ENCODE peak calls at places on chromosomes 13 and 19, in eight cellular contexts. P, F, Z, J, B, E, H and A are unnamed samples.

GRCh38 chr19:37218592-37218935 is 550 bp downstream of the ZNF383 start:
- DNase-seq in P (no peak), J (no peak), Z (no peak), E (no peak), B (peak; percentile 35), F (no peak), H (no peak), A (no peak)

GRCh38 chr19:24159707-24160106 is 72.7 kb downstream of the ZNF254 start:
- DNase-seq in F (peak; percentile 55), J (peak; percentile 4), E (no peak), B (no peak), H (peak; percentile 49), Z (no peak), P (peak; percentile 43), A (no peak)

GRCh38 chr19:8515317-8515716 is 1.4 kb upstream of the ZNF414 start:
- DNase-seq in Z (peak; percentile 61), F (no peak), P (no peak), H (no peak), J (no peak), E (peak; percentile 59), B (no peak), A (no peak)

GRCh38 chr13:98155475-98156111 is 12.7 kb downstream of the FARP1 start:
- DNase-seq in J (peak; percentile 77), H (peak; percentile 45), Z (no peak), P (peak; percentile 30), E (no peak), B (peak; percentile 61), F (peak; percentile 40), A (no peak)

GRCh38 chr19:2039082-2039958 is 11.7 kb downstream of the MKNK2 start:
- DNase-seq in B (no peak), P (no peak), F (no peak), J (no peak), E (no peak), H (no peak), Z (no peak), A (no peak)

GRCh38 chr19:791605-792360 is 5.5 kb upstream of the PTBP1 start:
- DNase-seq in E (no peak), P (no peak), H (no peak), F (no peak), B (no peak), J (peak; percentile 62), Z (no peak), A (no peak)

GRCh38 chr19:43545276-43545675 is 12.3 kb downstream of the ZNF575 start:
- DNase-seq in J (no peak), Z (no peak), H (no peak), P (no peak), F (no peak), E (no peak), B (no peak), A (no peak)

GRCh38 chr19:47093254-47093653 is 20.3 kb downstream of the ZC3H4 start:
- DNase-seq in B (no peak), J (no peak), E (no peak), P (no peak), F (no peak), Z (no peak), H (no peak), A (no peak)

GRCh38 chr19:50889638-50890037 is 16.4 kb downstream of the KLK2 start:
- DNase-seq in B (no peak), F (no peak), H (peak; percentile 88), J (no peak), E (no peak), P (no peak), Z (no peak), A (no peak)

GRCh38 chr13:80168089-80168850 is 172.7 kb downstream of the SPRY2 start:
- DNase-seq in P (peak; percentile 36), J (peak; percentile 30), Z (no peak), F (peak; percentile 33), H (no peak), E (no peak), B (peak; percentile 13), A (no peak)

GRCh38 chr19:3268326-3268725 is 43.9 kb downstream of the CELF5 start:
- DNase-seq in Z (no peak), J (no peak), P (no peak), E (no peak), F (no peak), B (no peak), H (no peak), A (no peak)

GRCh38 chr13:99314640-99315176 is 7.5 kb upstream of the GPR183 start:
- DNase-seq in J (peak; percentile 36), B (no peak), E (peak; percentile 42), H (no peak), F (no peak), P (no peak), Z (peak; percentile 70), A (no peak)
- H3K4me3 ChIP-seq in J (no peak overlapping the region), B (no peak overlapping the region), E (peak overlapping the region; percentile 6), H (no peak overlapping the region), F (no peak overlapping the region), P (no peak overlapping the region), Z (peak overlapping the region; percentile 47), A (no peak overlapping the region)

DNA sequence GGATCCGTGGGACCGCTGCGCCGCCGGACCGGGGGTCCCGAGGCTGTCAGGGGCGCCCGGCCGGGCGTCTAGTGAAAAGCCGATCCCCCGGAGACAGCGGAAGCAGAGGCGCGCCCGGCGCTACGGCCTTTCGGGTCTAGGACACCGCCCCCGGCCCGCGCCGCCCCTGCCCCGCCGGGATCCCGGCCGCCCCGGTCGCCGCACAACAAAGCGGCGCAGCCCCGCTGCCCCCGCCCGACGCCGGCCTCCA is 634 bp downstream of the LATS2 start:
- DNase-seq in F (no peak), E (no peak), J (no peak), B (no peak), H (no peak), P (no peak), Z (no peak), A (no peak)
- H3K4me3 ChIP-seq in F (peak overlapping the region; percentile 66), E (peak overlapping the region; percentile 62), J (peak overlapping the region; percentile 91), B (peak overlapping the region; percentile 82), H (peak overlapping the region; percentile 96), P (peak overlapping the region; percentile 94), Z (no peak overlapping the region), A (peak overlapping the region; percentile 87)

DNA sequence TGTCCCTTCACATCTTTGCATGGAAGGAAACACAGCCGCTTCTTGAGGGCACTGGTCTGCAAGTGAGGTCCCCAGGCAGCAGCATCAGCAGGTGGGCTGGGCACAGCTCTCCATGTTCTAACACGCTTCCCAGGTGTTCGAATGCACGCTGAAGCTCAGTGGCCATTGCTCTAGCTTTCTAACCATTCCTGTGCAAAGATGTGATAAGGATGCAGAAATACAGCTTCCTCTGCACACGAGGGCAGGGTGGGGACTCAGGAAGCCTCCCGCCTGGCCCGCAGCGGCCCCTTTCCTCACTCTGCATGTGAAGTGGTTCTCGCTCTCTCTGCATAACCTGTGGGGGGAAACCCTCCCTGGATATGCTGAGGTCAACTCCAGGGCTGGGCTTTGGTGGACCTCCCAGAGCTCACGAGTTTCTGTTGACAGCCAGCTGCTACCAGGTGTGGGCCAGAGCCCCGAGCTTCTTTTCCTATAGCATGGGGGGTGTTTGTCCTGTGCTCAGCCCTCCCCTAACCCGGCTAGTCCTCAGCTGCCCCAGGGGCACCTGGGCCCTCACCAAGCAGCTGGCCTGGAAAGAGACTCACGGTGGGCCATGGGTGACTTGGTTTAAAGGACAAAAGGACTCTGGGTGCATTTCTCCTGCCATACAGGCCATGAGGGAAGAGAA is 168.2 kb downstream of the TEX29 start:
- DNase-seq in P (no peak), Z (no peak), F (no peak), J (no peak), B (no peak), E (no peak), H (no peak), A (no peak)
- H3K4me3 ChIP-seq in P (no peak overlapping the region), Z (no peak overlapping the region), F (no peak overlapping the region), J (no peak overlapping the region), B (no peak overlapping the region), E (no peak overlapping the region), H (no peak overlapping the region), A (no peak overlapping the region)

GRCh38 chr19:14497347-14497921 is 1.5 kb upstream of the GIPC1 start:
- DNase-seq in J (peak; percentile 33), E (no peak), Z (no peak), F (no peak), B (peak; percentile 64), H (peak; percentile 50), P (no peak), A (peak; percentile 79)

GRCh38 chr19:14495678-14496028 is 274 bp downstream of the GIPC1 start:
- DNase-seq in E (no peak), F (no peak), P (no peak), H (no peak), Z (no peak), B (no peak), J (no peak), A (no peak)

GRCh38 chr19:14496029-14496848 is at the start of gene GIPC1:
- DNase-seq in J (peak; percentile 100), H (peak; percentile 99), B (peak; percentile 99), Z (peak; percentile 90), E (peak; percentile 80), F (peak; percentile 100), P (peak; percentile 92), A (peak; percentile 95)

GRCh38 chr19:14494910-14495677 is 833 bp downstream of the GIPC1 start:
- DNase-seq in F (peak; percentile 82), B (no peak), Z (no peak), E (no peak), P (peak; percentile 70), J (no peak), H (peak; percentile 79), A (no peak)

GRCh38 chr19:14496849-14497346 is 971 bp upstream of the GIPC1 start:
- DNase-seq in Z (no peak), J (no peak), F (no peak), P (no peak), B (no peak), H (no peak), E (no peak), A (no peak)
- H3K4me3 ChIP-seq in Z (peak overlapping the region; percentile 74), J (no peak overlapping the region), F (peak overlapping the region; percentile 34), P (no peak overlapping the region), B (no peak overlapping the region), H (peak overlapping the region; percentile 56), E (no peak overlapping the region), A (no peak overlapping the region)

DNA sequence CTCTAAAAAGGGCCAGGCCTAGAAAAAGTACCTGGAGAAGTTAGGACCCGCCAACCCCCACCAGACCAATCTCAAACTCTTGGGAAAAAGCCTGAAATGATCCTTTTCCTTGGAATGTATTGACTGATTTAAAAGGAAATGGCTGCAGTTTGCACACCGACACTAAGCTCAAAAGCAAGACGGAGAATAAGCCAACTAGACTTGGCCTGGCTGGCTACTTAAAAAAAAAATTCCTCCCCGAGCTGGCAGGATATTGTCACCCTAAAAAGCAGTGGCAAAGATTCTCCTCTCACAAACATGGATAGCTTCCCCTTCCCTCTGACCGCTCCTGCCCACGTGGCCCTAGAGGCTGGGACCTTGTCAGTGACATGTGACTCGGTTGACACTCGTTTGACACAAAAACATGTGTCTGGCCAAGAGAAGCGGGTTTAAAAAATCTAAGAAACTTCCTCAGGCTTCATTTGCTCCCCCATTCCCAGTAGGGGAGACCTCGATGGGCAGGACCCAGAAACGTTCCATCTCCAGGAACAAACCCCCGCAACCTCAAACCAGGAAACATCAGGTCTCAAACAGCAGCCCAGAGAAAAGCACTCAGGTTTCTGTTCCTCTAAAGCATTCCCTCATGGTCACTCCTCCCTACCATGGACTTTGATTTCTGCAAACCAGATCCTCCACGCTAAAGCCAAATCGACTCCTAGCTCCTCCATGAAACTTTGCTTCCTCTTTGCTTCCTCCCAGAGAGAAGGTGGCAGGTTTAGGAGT is 1.3 kb downstream of the RFX1 start:
- DNase-seq in F (no peak), J (peak; percentile 14), E (no peak), P (no peak), H (no peak), B (peak; percentile 42), Z (no peak), A (peak; percentile 74)
- H3K4me3 ChIP-seq in F (no peak overlapping the region), J (no peak overlapping the region), E (peak overlapping the region; percentile 92), P (no peak overlapping the region), H (peak overlapping the region; percentile 84), B (peak overlapping the region; percentile 28), Z (peak overlapping the region; percentile 77), A (no peak overlapping the region)